ENCODE peak calls at places on chromosomes 3 and 15, in four cellular contexts. T is NCI-H1092, D is retina, I is GM20000. U is an unnamed sample.

GRCh38 chr3:185422677-185423076 is 59.7 kb downstream of the MAP3K13 start:
- DNase-seq in T (no peak), D (no peak), I (no peak), U (no peak)

GRCh38 chr3:99865321-99865720 is 47.7 kb downstream of the CMSS1 start:
- DNase-seq in T (no peak), D (no peak), I (no peak), U (peak)

GRCh38 chr15:61393949-61394348 is 164.8 kb upstream of the RORA start:
- DNase-seq in T (no peak), D (no peak), I (peak), U (peak)

GRCh38 chr15:56739964-56740640 is 6.8 kb upstream of the ZNF280D start:
- DNase-seq in T (no peak), D (no peak), I (no peak), U (no peak)

GRCh38 chr3:85721409-85722145 is 762.8 kb downstream of the CADM2 start:
- DNase-seq in T (no peak), D (no peak), I (no peak), U (no peak)

GRCh38 chr3:128226186-128226725 is 73.0 kb downstream of the EEFSEC start:
- DNase-seq in T (no peak), D (no peak), I (no peak), U (no peak)

GRCh38 chr3:52834871-52835501 is at the start of gene MUSTN1:
- DNase-seq in T (no peak), D (peak), I (no peak), U (peak)

GRCh38 chr3:119235151-119235550 is 5.5 kb downstream of the B4GALT4 start:
- DNase-seq in T (no peak), D (no peak), I (no peak), U (no peak)

GRCh38 chr3:58051196-58051595 is 43.0 kb downstream of the FLNB start:
- DNase-seq in T (no peak), D (no peak), I (no peak), U (peak)

GRCh38 chr15:22788004-22788403 is 1.6 kb downstream of the NIPA1 start:
- DNase-seq in T (no peak), D (no peak), I (no peak), U (no peak)

GRCh38 chr3:140552898-140553297 is 125.0 kb upstream of the TRIM42 start:
- DNase-seq in T (no peak), D (no peak), I (no peak), U (no peak)

GRCh38 chr3:11544413-11545181 is 99.1 kb downstream of the VGLL4 start:
- DNase-seq in T (no peak), D (no peak), I (no peak), U (no peak)

GRCh38 chr15:51223771-51224229 is 114.6 kb downstream of the CYP19A1 start:
- DNase-seq in T (no peak), D (no peak), I (no peak), U (peak)

GRCh38 chr3:145678401-145678800 is 482.6 kb downstream of the PLOD2 start:
- DNase-seq in T (no peak), D (no peak), I (no peak), U (peak)

GRCh38 chr3:9809615-9810356 is at the start of gene TTLL3:
- DNase-seq in T (peak), D (peak), I (peak), U (no peak)

GRCh38 chr3:150504473-150504872 is 41.8 kb downstream of the SERP1 start:
- DNase-seq in T (no peak), D (no peak), I (no peak), U (no peak)

GRCh38 chr3:85432081-85432480 is 473.3 kb downstream of the CADM2 start:
- DNase-seq in T (no peak), D (no peak), I (no peak), U (no peak)

GRCh38 chr3:12143949-12144504 is 14.7 kb downstream of the TIMP4 start:
- DNase-seq in T (no peak), D (no peak), I (no peak), U (peak)

GRCh38 chr3:105255351-105255750 is 111.4 kb upstream of the ALCAM start:
- DNase-seq in T (no peak), D (no peak), I (no peak), U (no peak)

GRCh38 chr3:53182759-53183355 is 21.8 kb downstream of the PRKCD start:
- DNase-seq in T (no peak), D (no peak), I (no peak), U (no peak)

GRCh38 chr15:44537728-44538240 is 837 bp downstream of the EIF3J start:
- DNase-seq in T (no peak), D (no peak), I (peak), U (no peak)